ENCODE peak calls at places on chromosomes 12 and 14, in four cellular contexts. F is GM12878, M is HL-60, P is K562. T is an unnamed sample.

GRCh38 chr12:49108958-49109404 is 1.7 kb downstream of the LMBR1L start:
- DNase-seq in F (no peak), M (peak), P (peak), T (no peak)

GRCh38 chr12:82329508-82329907 is 28.7 kb downstream of the CCDC59 start:
- DNase-seq in F (no peak), M (no peak), P (no peak), T (no peak)

GRCh38 chr12:59600174-59600573 is 4.3 kb downstream of the SLC16A7 start:
- DNase-seq in F (no peak), M (no peak), P (no peak), T (no peak)

GRCh38 chr12:26028953-26029740 is 70.7 kb downstream of the RASSF8 start:
- DNase-seq in F (no peak), M (peak), P (peak), T (no peak)

GRCh38 chr14:101980700-101981099 is 16.3 kb downstream of the DYNC1H1 start:
- DNase-seq in F (peak), M (peak), P (no peak), T (no peak)

GRCh38 chr14:50955373-50956043 is 11.2 kb upstream of the PYGL start:
- DNase-seq in F (no peak), M (peak), P (peak), T (no peak)

GRCh38 chr14:30330452-30330851 is 228.5 kb upstream of the G2E3 start:
- DNase-seq in F (no peak), M (no peak), P (peak), T (no peak)

GRCh38 chr12:45178771-45179170 is 37.1 kb upstream of the ANO6 start:
- DNase-seq in F (no peak), M (no peak), P (no peak), T (no peak)

GRCh38 chr14:78967111-78967809 is 797.1 kb downstream of the NRXN3 start:
- DNase-seq in F (no peak), M (no peak), P (no peak), T (no peak)

GRCh38 chr14:57962293-57962996 is 96.6 kb upstream of the SLC35F4 start:
- DNase-seq in F (no peak), M (no peak), P (no peak), T (no peak)

GRCh38 chr14:101276309-101277091 is 284.8 kb upstream of the DIO3 start:
- DNase-seq in F (no peak), M (no peak), P (no peak), T (no peak)

GRCh38 chr12:75850751-75851462 is 180.7 kb downstream of the PHLDA1 start:
- DNase-seq in F (no peak), M (no peak), P (no peak), T (no peak)

GRCh38 chr14:20306079-20306423 is 300 bp upstream of the TTC5 start:
- DNase-seq in F (no peak), M (no peak), P (no peak), T (no peak)

GRCh38 chr12:12749433-12749832 is 32.3 kb downstream of the CDKN1B start:
- DNase-seq in F (no peak), M (no peak), P (no peak), T (no peak)

GRCh38 chr12:65854629-65855028 is 30.3 kb downstream of the HMGA2 start:
- DNase-seq in F (no peak), M (no peak), P (no peak), T (no peak)

GRCh38 chr12:42757735-42758134 is 168.2 kb upstream of the PRICKLE1 start:
- DNase-seq in F (no peak), M (no peak), P (no peak), T (no peak)

GRCh38 chr12:64696065-64696741 is 63.0 kb downstream of the GNS start:
- DNase-seq in F (no peak), M (no peak), P (peak), T (no peak)

GRCh38 chr14:51546603-51547258 is 105.0 kb upstream of the FRMD6 start:
- DNase-seq in F (no peak), M (no peak), P (no peak), T (no peak)

GRCh38 chr12:31234955-31235867 is 90.7 kb downstream of the SINHCAF start:
- DNase-seq in F (no peak), M (no peak), P (peak), T (no peak)

GRCh38 chr12:103780093-103780440 is 61.0 kb downstream of the NT5DC3 start:
- DNase-seq in F (no peak), M (no peak), P (no peak), T (no peak)

GRCh38 chr14:40447032-40447431 is 1014.8 kb upstream of the FBXO33 start:
- DNase-seq in F (no peak), M (no peak), P (no peak), T (no peak)

GRCh38 chr12:101877816-101878811 is 734 bp downstream of the DRAM1 start:
- DNase-seq in F (no peak), M (no peak), P (peak), T (no peak)

GRCh38 chr12:57811028-57811755 is 7.3 kb downstream of the AVIL start:
- DNase-seq in F (no peak), M (no peak), P (no peak), T (no peak)

GRCh38 chr14:104968541-104969401 is 9.4 kb downstream of the AHNAK2 start:
- DNase-seq in F (no peak), M (no peak), P (no peak), T (no peak)
- TF ChIP-seq SPI1 in F (no peak), M (no peak), P (no peak), T (no peak)

GRCh38 chr14:65260786-65261185 is 151.7 kb upstream of the FUT8 start:
- DNase-seq in F (no peak), M (no peak), P (no peak), T (no peak)

GRCh38 chr14:65256714-65257113 is 154.4 kb upstream of the MAX start:
- DNase-seq in F (no peak), M (no peak), P (no peak), T (no peak)

GRCh38 chr14:65257405-65257804 is 155.1 kb upstream of the MAX start:
- DNase-seq in F (no peak), M (no peak), P (no peak), T (no peak)

GRCh38 chr14:65259000-65259399 is 153.5 kb upstream of the FUT8 start:
- DNase-seq in F (no peak), M (no peak), P (no peak), T (no peak)

DNA sequence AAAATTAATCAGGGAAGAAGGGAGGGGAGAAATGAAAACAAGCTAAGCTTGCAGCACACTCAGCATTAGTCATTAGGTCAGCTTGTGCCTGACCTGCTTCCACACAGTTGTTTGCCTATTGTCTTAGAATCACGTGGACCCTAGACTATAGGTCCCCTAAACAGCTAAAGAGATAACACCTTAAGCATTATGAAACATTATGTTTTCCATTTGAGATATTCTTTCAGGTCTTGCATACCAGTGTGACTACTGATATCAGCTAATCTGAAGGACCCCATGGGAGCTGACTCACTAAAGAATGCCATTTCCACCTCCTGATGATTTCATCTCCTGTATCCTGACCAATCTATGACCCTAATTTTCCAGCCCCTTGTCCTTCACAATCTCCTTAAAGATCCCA is 154.1 kb upstream of the FUT8 start:
- DNase-seq in F (no peak), M (no peak), P (no peak), T (no peak)
- TF ChIP-seq SPI1 in F (no peak), M (no peak), P (no peak), T (no peak)

GRCh38 chr12:62720661-62721330 is 214.2 kb downstream of the PPM1H start:
- DNase-seq in F (no peak), M (no peak), P (no peak), T (no peak)
- TF ChIP-seq SPI1 in F (no peak), M (no peak), P (no peak), T (no peak)

GRCh38 chr12:108559748-108560147 is 1.2 kb downstream of the SART3 start:
- DNase-seq in F (no peak), M (no peak), P (peak), T (no peak)
- TF ChIP-seq SPI1 in F (no peak), M (no peak), P (no peak), T (no peak)

DNA sequence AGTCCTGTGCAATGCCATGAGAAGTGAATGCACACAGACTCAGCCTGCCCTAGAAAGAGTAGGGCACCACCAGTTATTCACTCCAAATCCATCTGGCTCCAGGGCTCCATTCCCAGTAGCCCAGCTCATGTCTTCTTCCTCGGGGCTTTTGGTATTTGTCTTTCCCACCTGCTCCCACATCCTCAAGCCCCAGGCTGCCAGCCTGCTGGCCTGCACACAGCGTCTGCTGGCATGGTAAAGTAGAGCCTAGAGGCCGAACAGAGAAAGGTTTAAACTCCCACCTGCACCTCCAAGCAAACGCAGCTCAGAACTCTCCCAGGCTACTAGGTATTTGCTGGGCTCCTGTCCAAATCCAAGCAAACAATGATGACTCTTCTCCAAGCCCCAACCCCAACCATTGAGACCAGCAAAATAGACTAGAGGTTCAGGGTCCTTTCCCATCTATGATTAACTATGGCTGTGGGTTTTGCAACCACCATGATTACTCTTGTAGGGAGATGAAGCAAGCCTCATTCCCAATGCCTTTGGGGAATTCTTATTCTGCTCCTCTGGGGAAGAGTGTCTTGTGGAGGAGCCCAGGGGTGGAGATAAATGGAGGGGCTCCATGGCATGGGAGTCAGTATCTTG is 5.2 kb upstream of the VDR start:
- DNase-seq in F (no peak), M (no peak), P (no peak), T (no peak)
- TF ChIP-seq SPI1 in F (no peak), M (no peak), P (no peak), T (no peak)

T was measured in GM12891.